ENCODE peak calls at places on chromosomes 13 and 19, in four cellular contexts. One of them, this sample, is unnamed.

GRCh38 chr19:16197188-16197621 is 506 bp upstream of the AP1M1 start:
- DNase-seq in epithelial cell of esophagus: peak
- DNase-seq in AG09319: peak
- DNase-seq in A549: no peak
- DNase-seq in this sample: no peak

GRCh38 chr19:36547001-36547732 is 19.1 kb upstream of the ZNF260 start:
- DNase-seq in epithelial cell of esophagus: peak
- DNase-seq in AG09319: no peak
- DNase-seq in A549: no peak
- DNase-seq in this sample: no peak

GRCh38 chr19:43300876-43301765 is 31.8 kb upstream of the PSG9 start:
- DNase-seq in epithelial cell of esophagus: peak
- DNase-seq in AG09319: no peak
- DNase-seq in A549: no peak
- DNase-seq in this sample: no peak

GRCh38 chr13:44546164-44546563 is 30.0 kb downstream of the TSC22D1 start:
- DNase-seq in epithelial cell of esophagus: no peak
- DNase-seq in AG09319: no peak
- DNase-seq in A549: no peak
- DNase-seq in this sample: no peak

GRCh38 chr19:11373166-11373884 is 1.1 kb upstream of the SWSAP1 start:
- DNase-seq in epithelial cell of esophagus: peak
- DNase-seq in AG09319: no peak
- DNase-seq in A549: no peak
- DNase-seq in this sample: no peak

GRCh38 chr13:45674908-45675307 is 27.2 kb upstream of the CBY2 start:
- DNase-seq in epithelial cell of esophagus: peak
- DNase-seq in AG09319: peak
- DNase-seq in A549: no peak
- DNase-seq in this sample: no peak

GRCh38 chr13:112448621-112449544 is 72.7 kb downstream of the SPACA7 start:
- DNase-seq in epithelial cell of esophagus: no peak
- DNase-seq in AG09319: no peak
- DNase-seq in A549: no peak
- DNase-seq in this sample: no peak

GRCh38 chr19:571127-571974 is 1.0 kb upstream of the BSG start:
- DNase-seq in epithelial cell of esophagus: peak
- DNase-seq in AG09319: no peak
- DNase-seq in A549: no peak
- DNase-seq in this sample: no peak

GRCh38 chr19:17754634-17755532 is 3.6 kb downstream of the FCHO1 start:
- DNase-seq in epithelial cell of esophagus: peak
- DNase-seq in AG09319: no peak
- DNase-seq in A549: no peak
- DNase-seq in this sample: peak

GRCh38 chr19:53659292-53659691 is 27.5 kb downstream of the DPRX start:
- DNase-seq in epithelial cell of esophagus: peak
- DNase-seq in AG09319: no peak
- DNase-seq in A549: no peak
- DNase-seq in this sample: no peak

GRCh38 chr13:50575138-50575537 is 268.4 kb downstream of the DLEU7 start:
- DNase-seq in epithelial cell of esophagus: no peak
- DNase-seq in AG09319: no peak
- DNase-seq in A549: no peak
- DNase-seq in this sample: no peak

GRCh38 chr13:63189712-63190111 is 1774.1 kb upstream of the PCDH20 start:
- DNase-seq in epithelial cell of esophagus: no peak
- DNase-seq in AG09319: no peak
- DNase-seq in A549: no peak
- DNase-seq in this sample: no peak

GRCh38 chr13:108859202-108860012 is 230.0 kb downstream of the MYO16 start:
- DNase-seq in epithelial cell of esophagus: no peak
- DNase-seq in AG09319: peak
- DNase-seq in A549: no peak
- DNase-seq in this sample: no peak

GRCh38 chr19:13029893-13030292 is 34.6 kb downstream of the NFIX start:
- DNase-seq in epithelial cell of esophagus: peak
- DNase-seq in AG09319: no peak
- DNase-seq in A549: no peak
- DNase-seq in this sample: no peak

GRCh38 chr19:2711175-2711936 is 8.9 kb upstream of the GNG7 start:
- DNase-seq in epithelial cell of esophagus: peak
- DNase-seq in AG09319: no peak
- DNase-seq in A549: no peak
- DNase-seq in this sample: no peak

GRCh38 chr13:107458269-107458668 is 757.1 kb downstream of the LIG4 start:
- DNase-seq in epithelial cell of esophagus: no peak
- DNase-seq in AG09319: no peak
- DNase-seq in A549: no peak
- DNase-seq in this sample: no peak

GRCh38 chr13:91725646-91726045 is 327.2 kb downstream of the GPC5 start:
- DNase-seq in epithelial cell of esophagus: no peak
- DNase-seq in AG09319: no peak
- DNase-seq in A549: no peak
- DNase-seq in this sample: no peak

GRCh38 chr19:37893845-37894575 is 12.4 kb downstream of the WDR87 start:
- DNase-seq in epithelial cell of esophagus: no peak
- DNase-seq in AG09319: no peak
- DNase-seq in A549: no peak
- DNase-seq in this sample: no peak

GRCh38 chr13:91072511-91072910 is 275.0 kb upstream of the MIR17HG start:
- DNase-seq in epithelial cell of esophagus: peak
- DNase-seq in AG09319: no peak
- DNase-seq in A549: no peak
- DNase-seq in this sample: no peak

GRCh38 chr13:30805603-30806011 is 70.3 kb downstream of the ALOX5AP start:
- DNase-seq in epithelial cell of esophagus: no peak
- DNase-seq in AG09319: no peak
- DNase-seq in A549: no peak
- DNase-seq in this sample: no peak

GRCh38 chr13:24249586-24249985 is 59.8 kb upstream of the C1QTNF9 start:
- DNase-seq in epithelial cell of esophagus: no peak
- DNase-seq in AG09319: no peak
- DNase-seq in A549: no peak
- DNase-seq in this sample: no peak

GRCh38 chr13:22655106-22655852 is 525.5 kb upstream of the SGCG start:
- DNase-seq in epithelial cell of esophagus: no peak
- DNase-seq in AG09319: no peak
- DNase-seq in A549: no peak
- DNase-seq in this sample: no peak

GRCh38 chr13:27808866-27809546 is 16.7 kb downstream of the GSX1 start:
- DNase-seq in epithelial cell of esophagus: peak
- DNase-seq in AG09319: no peak
- DNase-seq in A549: no peak
- DNase-seq in this sample: no peak

GRCh38 chr13:99995503-99996176 is 14.1 kb downstream of the ZIC2 start:
- DNase-seq in epithelial cell of esophagus: no peak
- DNase-seq in AG09319: no peak
- DNase-seq in A549: no peak
- DNase-seq in this sample: peak

GRCh38 chr19:20928371-20928770 is 5.3 kb downstream of the ZNF85 start:
- DNase-seq in epithelial cell of esophagus: no peak
- DNase-seq in AG09319: no peak
- DNase-seq in A549: no peak
- DNase-seq in this sample: no peak

GRCh38 chr19:38650911-38651584 is 3.6 kb downstream of the ACTN4 start:
- DNase-seq in epithelial cell of esophagus: peak
- DNase-seq in AG09319: no peak
- DNase-seq in A549: no peak
- DNase-seq in this sample: no peak

GRCh38 chr19:28532765-28533341 is 680.1 kb downstream of the UQCRFS1 start:
- DNase-seq in epithelial cell of esophagus: no peak
- DNase-seq in AG09319: no peak
- DNase-seq in A549: no peak
- DNase-seq in this sample: no peak

GRCh38 chr13:52846567-52847321 is 1.7 kb downstream of the PCDH8 start:
- DNase-seq in epithelial cell of esophagus: peak
- DNase-seq in AG09319: no peak
- DNase-seq in A549: no peak
- DNase-seq in this sample: peak

GRCh38 chr13:52847322-52847681 is 1.1 kb downstream of the PCDH8 start:
- DNase-seq in epithelial cell of esophagus: no peak
- DNase-seq in AG09319: no peak
- DNase-seq in A549: no peak
- DNase-seq in this sample: no peak

GRCh38 chr13:52845334-52845761 is 3.1 kb downstream of the PCDH8 start:
- DNase-seq in epithelial cell of esophagus: no peak
- DNase-seq in AG09319: no peak
- DNase-seq in A549: no peak
- DNase-seq in this sample: no peak

GRCh38 chr13:52847682-52848432 is 583 bp downstream of the PCDH8 start:
- DNase-seq in epithelial cell of esophagus: no peak
- DNase-seq in AG09319: no peak
- DNase-seq in A549: no peak
- DNase-seq in this sample: no peak

GRCh38 chr13:52845766-52846566 is 2.5 kb downstream of the PCDH8 start:
- DNase-seq in epithelial cell of esophagus: peak
- DNase-seq in AG09319: no peak
- DNase-seq in A549: no peak
- DNase-seq in this sample: peak
- TF ChIP-seq CTCF in epithelial cell of esophagus: no peak
- TF ChIP-seq CTCF in AG09319: no peak
- TF ChIP-seq CTCF in A549: no peak
- TF ChIP-seq CTCF in this sample: no peak

DNA sequence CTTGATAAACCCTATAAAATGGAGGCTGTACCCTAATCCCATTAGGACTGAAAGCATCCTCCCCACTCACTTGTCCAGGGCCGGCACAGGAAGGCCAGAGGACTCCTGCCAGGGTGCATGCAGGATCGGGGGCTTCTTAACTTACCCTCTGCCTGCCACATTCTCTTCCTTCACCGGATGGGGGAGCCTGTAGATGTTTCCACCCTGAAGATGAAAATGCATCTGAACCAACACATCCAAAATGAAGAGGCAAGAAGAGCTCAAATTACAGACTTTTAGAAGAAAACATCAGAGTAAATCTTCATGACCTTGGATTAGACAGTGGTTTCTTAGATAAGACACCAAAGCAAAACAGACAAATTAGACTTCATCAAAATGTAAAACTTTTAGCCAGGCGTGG is 25.9 kb upstream of the NAPA start:
- DNase-seq in epithelial cell of esophagus: peak
- DNase-seq in AG09319: peak
- DNase-seq in A549: peak
- DNase-seq in this sample: peak
- TF ChIP-seq CTCF in epithelial cell of esophagus: peak
- TF ChIP-seq CTCF in AG09319: peak
- TF ChIP-seq CTCF in A549: peak
- TF ChIP-seq CTCF in this sample: peak

GRCh38 chr13:26343816-26344215 is 89.9 kb downstream of the CDK8 start:
- DNase-seq in epithelial cell of esophagus: no peak
- DNase-seq in AG09319: no peak
- DNase-seq in A549: no peak
- DNase-seq in this sample: no peak

GRCh38 chr13:26344980-26345379 is 91.1 kb downstream of the CDK8 start:
- DNase-seq in epithelial cell of esophagus: no peak
- DNase-seq in AG09319: no peak
- DNase-seq in A549: no peak
- DNase-seq in this sample: no peak

DNA sequence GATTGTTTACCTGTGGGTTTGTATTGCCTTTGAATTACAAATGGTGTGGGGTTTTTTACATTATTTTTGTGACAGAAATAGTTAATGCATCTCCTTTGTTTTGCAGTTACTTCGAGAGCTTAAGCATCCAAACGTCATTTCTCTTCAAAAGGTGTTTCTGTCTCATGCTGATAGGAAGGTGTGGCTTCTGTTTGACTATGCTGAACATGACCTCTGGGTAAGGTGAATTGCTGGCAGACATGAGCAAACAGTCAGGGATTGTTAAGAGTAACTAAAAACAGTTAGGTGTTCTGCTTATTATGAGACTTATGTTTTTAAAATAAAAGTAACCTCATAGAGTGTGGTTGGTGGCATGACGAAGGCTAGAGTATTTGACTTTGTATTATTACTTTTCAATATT is 95.0 kb downstream of the CDK8 start:
- DNase-seq in epithelial cell of esophagus: no peak
- DNase-seq in AG09319: no peak
- DNase-seq in A549: no peak
- DNase-seq in this sample: no peak
- TF ChIP-seq CTCF in epithelial cell of esophagus: no peak
- TF ChIP-seq CTCF in AG09319: no peak
- TF ChIP-seq CTCF in A549: no peak
- TF ChIP-seq CTCF in this sample: no peak

GRCh38 chr19:49843265-49843664 is 7.7 kb upstream of the PTOV1 start:
- DNase-seq in epithelial cell of esophagus: no peak
- DNase-seq in AG09319: no peak
- DNase-seq in A549: no peak
- DNase-seq in this sample: no peak

GRCh38 chr19:49837425-49837824 is 13.5 kb upstream of the PTOV1 start:
- DNase-seq in epithelial cell of esophagus: no peak
- DNase-seq in AG09319: no peak
- DNase-seq in A549: no peak
- DNase-seq in this sample: no peak

GRCh38 chr19:49838816-49839588 is 12.0 kb upstream of the PTOV1 start:
- DNase-seq in epithelial cell of esophagus: no peak
- DNase-seq in AG09319: no peak
- DNase-seq in A549: no peak
- DNase-seq in this sample: no peak

GRCh38 chr19:49840736-49841249 is 10.2 kb upstream of the PTOV1 start:
- DNase-seq in epithelial cell of esophagus: no peak
- DNase-seq in AG09319: no peak
- DNase-seq in A549: no peak
- DNase-seq in this sample: no peak

GRCh38 chr19:49840321-49840720 is 10.6 kb upstream of the PTOV1 start:
- DNase-seq in epithelial cell of esophagus: no peak
- DNase-seq in AG09319: no peak
- DNase-seq in A549: no peak
- DNase-seq in this sample: no peak
- TF ChIP-seq CTCF in epithelial cell of esophagus: no peak
- TF ChIP-seq CTCF in AG09319: no peak
- TF ChIP-seq CTCF in A549: no peak
- TF ChIP-seq CTCF in this sample: no peak

GRCh38 chr19:51772977-51773376 is 12.0 kb downstream of the FPR2 start:
- DNase-seq in epithelial cell of esophagus: no peak
- DNase-seq in AG09319: no peak
- DNase-seq in A549: no peak
- DNase-seq in this sample: no peak
- TF ChIP-seq CTCF in epithelial cell of esophagus: no peak
- TF ChIP-seq CTCF in AG09319: no peak
- TF ChIP-seq CTCF in A549: no peak
- TF ChIP-seq CTCF in this sample: no peak

GRCh38 chr19:29833614-29834261 is 21.9 kb downstream of the CCNE1 start:
- DNase-seq in epithelial cell of esophagus: peak
- DNase-seq in AG09319: no peak
- DNase-seq in A549: no peak
- DNase-seq in this sample: no peak
- TF ChIP-seq CTCF in epithelial cell of esophagus: no peak
- TF ChIP-seq CTCF in AG09319: no peak
- TF ChIP-seq CTCF in A549: no peak
- TF ChIP-seq CTCF in this sample: no peak

GRCh38 chr13:42078113-42078769 is 29.8 kb downstream of the DGKH start:
- DNase-seq in epithelial cell of esophagus: no peak
- DNase-seq in AG09319: no peak
- DNase-seq in A549: no peak
- DNase-seq in this sample: no peak
- TF ChIP-seq CTCF in epithelial cell of esophagus: no peak
- TF ChIP-seq CTCF in AG09319: no peak
- TF ChIP-seq CTCF in A549: no peak
- TF ChIP-seq CTCF in this sample: no peak